ENCODE peak calls at places on chromosomes 1 and 21, in four cellular contexts. One of them, this sample, is unnamed.

GRCh38 chr1:168709896-168710305 is 19.1 kb downstream of the DPT start:
- DNase-seq in NCI-H2107: no peak
- DNase-seq in stimulated activated CD4-positive, alpha-beta T cell treated with anti-CD3 and anti-CD28 coated beads, Interleukin-2, amount 100 ng/mL, for 48 hours: no peak
- DNase-seq in non-pigmented ciliary epithelial cell: peak; percentile 23
- DNase-seq in this sample: no peak

GRCh38 chr1:188782220-188782841 is 1695.3 kb downstream of the BRINP3 start:
- DNase-seq in NCI-H2107: peak; percentile 1
- DNase-seq in stimulated activated CD4-positive, alpha-beta T cell treated with anti-CD3 and anti-CD28 coated beads, Interleukin-2, amount 100 ng/mL, for 48 hours: no peak
- DNase-seq in non-pigmented ciliary epithelial cell: peak; percentile 4
- DNase-seq in this sample: no peak

GRCh38 chr1:211738709-211739301 is 63.4 kb upstream of the NEK2 start:
- DNase-seq in NCI-H2107: no peak
- DNase-seq in stimulated activated CD4-positive, alpha-beta T cell treated with anti-CD3 and anti-CD28 coated beads, Interleukin-2, amount 100 ng/mL, for 48 hours: peak; percentile 4
- DNase-seq in non-pigmented ciliary epithelial cell: no peak
- DNase-seq in this sample: no peak

GRCh38 chr1:107250169-107250568 is 109.3 kb downstream of the NTNG1 start:
- DNase-seq in NCI-H2107: peak; percentile 1
- DNase-seq in stimulated activated CD4-positive, alpha-beta T cell treated with anti-CD3 and anti-CD28 coated beads, Interleukin-2, amount 100 ng/mL, for 48 hours: no peak
- DNase-seq in non-pigmented ciliary epithelial cell: no peak
- DNase-seq in this sample: no peak

GRCh38 chr1:234912541-234913312 is 215.9 kb downstream of the TOMM20 start:
- DNase-seq in NCI-H2107: no peak
- DNase-seq in stimulated activated CD4-positive, alpha-beta T cell treated with anti-CD3 and anti-CD28 coated beads, Interleukin-2, amount 100 ng/mL, for 48 hours: no peak
- DNase-seq in non-pigmented ciliary epithelial cell: no peak
- DNase-seq in this sample: no peak

GRCh38 chr1:213284626-213285025 is 233.6 kb downstream of the RPS6KC1 start:
- DNase-seq in NCI-H2107: no peak
- DNase-seq in stimulated activated CD4-positive, alpha-beta T cell treated with anti-CD3 and anti-CD28 coated beads, Interleukin-2, amount 100 ng/mL, for 48 hours: no peak
- DNase-seq in non-pigmented ciliary epithelial cell: no peak
- DNase-seq in this sample: no peak

GRCh38 chr1:208154679-208155078 is 89.5 kb downstream of the PLXNA2 start:
- DNase-seq in NCI-H2107: no peak
- DNase-seq in stimulated activated CD4-positive, alpha-beta T cell treated with anti-CD3 and anti-CD28 coated beads, Interleukin-2, amount 100 ng/mL, for 48 hours: no peak
- DNase-seq in non-pigmented ciliary epithelial cell: no peak
- DNase-seq in this sample: no peak

GRCh38 chr1:17260738-17261137 is 11.8 kb downstream of the PADI3 start:
- DNase-seq in NCI-H2107: no peak
- DNase-seq in stimulated activated CD4-positive, alpha-beta T cell treated with anti-CD3 and anti-CD28 coated beads, Interleukin-2, amount 100 ng/mL, for 48 hours: no peak
- DNase-seq in non-pigmented ciliary epithelial cell: no peak
- DNase-seq in this sample: no peak

GRCh38 chr1:154474802-154475201 is 27.2 kb upstream of the TDRD10 start:
- DNase-seq in NCI-H2107: no peak
- DNase-seq in stimulated activated CD4-positive, alpha-beta T cell treated with anti-CD3 and anti-CD28 coated beads, Interleukin-2, amount 100 ng/mL, for 48 hours: no peak
- DNase-seq in non-pigmented ciliary epithelial cell: peak; percentile 50
- DNase-seq in this sample: no peak

GRCh38 chr1:155322571-155322952 is 1.9 kb downstream of the RUSC1 start:
- DNase-seq in NCI-H2107: no peak
- DNase-seq in stimulated activated CD4-positive, alpha-beta T cell treated with anti-CD3 and anti-CD28 coated beads, Interleukin-2, amount 100 ng/mL, for 48 hours: no peak
- DNase-seq in non-pigmented ciliary epithelial cell: no peak
- DNase-seq in this sample: no peak

GRCh38 chr1:193060938-193061337 is 1.5 kb downstream of the RO60 start:
- DNase-seq in NCI-H2107: no peak
- DNase-seq in stimulated activated CD4-positive, alpha-beta T cell treated with anti-CD3 and anti-CD28 coated beads, Interleukin-2, amount 100 ng/mL, for 48 hours: no peak
- DNase-seq in non-pigmented ciliary epithelial cell: no peak
- DNase-seq in this sample: no peak

GRCh38 chr1:34266127-34266951 is 89.6 kb downstream of the C1orf94 start:
- DNase-seq in NCI-H2107: peak; percentile 2
- DNase-seq in stimulated activated CD4-positive, alpha-beta T cell treated with anti-CD3 and anti-CD28 coated beads, Interleukin-2, amount 100 ng/mL, for 48 hours: no peak
- DNase-seq in non-pigmented ciliary epithelial cell: no peak
- DNase-seq in this sample: no peak

GRCh38 chr21:41659791-41660560 is 106.9 kb downstream of the RIPK4 start:
- DNase-seq in NCI-H2107: no peak
- DNase-seq in stimulated activated CD4-positive, alpha-beta T cell treated with anti-CD3 and anti-CD28 coated beads, Interleukin-2, amount 100 ng/mL, for 48 hours: no peak
- DNase-seq in non-pigmented ciliary epithelial cell: no peak
- DNase-seq in this sample: no peak

GRCh38 chr1:180136311-180136967 is 18.2 kb upstream of the QSOX1 start:
- DNase-seq in NCI-H2107: no peak
- DNase-seq in stimulated activated CD4-positive, alpha-beta T cell treated with anti-CD3 and anti-CD28 coated beads, Interleukin-2, amount 100 ng/mL, for 48 hours: no peak
- DNase-seq in non-pigmented ciliary epithelial cell: no peak
- DNase-seq in this sample: no peak

GRCh38 chr21:40165671-40166070 is 298.4 kb downstream of the PCP4 start:
- DNase-seq in NCI-H2107: no peak
- DNase-seq in stimulated activated CD4-positive, alpha-beta T cell treated with anti-CD3 and anti-CD28 coated beads, Interleukin-2, amount 100 ng/mL, for 48 hours: no peak
- DNase-seq in non-pigmented ciliary epithelial cell: no peak
- DNase-seq in this sample: no peak

GRCh38 chr1:162283657-162284056 is 93.0 kb downstream of the SPATA46 start:
- DNase-seq in NCI-H2107: no peak
- DNase-seq in stimulated activated CD4-positive, alpha-beta T cell treated with anti-CD3 and anti-CD28 coated beads, Interleukin-2, amount 100 ng/mL, for 48 hours: no peak
- DNase-seq in non-pigmented ciliary epithelial cell: no peak
- DNase-seq in this sample: no peak

GRCh38 chr1:41882068-41882477 is 36.6 kb downstream of the HIVEP3 start:
- DNase-seq in NCI-H2107: peak; percentile 50
- DNase-seq in stimulated activated CD4-positive, alpha-beta T cell treated with anti-CD3 and anti-CD28 coated beads, Interleukin-2, amount 100 ng/mL, for 48 hours: no peak
- DNase-seq in non-pigmented ciliary epithelial cell: no peak
- DNase-seq in this sample: no peak